ENCODE peak calls at places on chromosomes 4 and X, in five cellular contexts. One of them, this sample, is unnamed.

GRCh38 chr4:55549888-55550287 is 3.2 kb upstream of the CLOCK start:
- DNase-seq in heart left ventricle: no peak
- DNase-seq in glutamatergic neuron: no peak
- DNase-seq in tibial artery: no peak
- DNase-seq in GM10248: no peak
- DNase-seq in this sample: no peak

GRCh38 chr4:123299212-123299651 is 97.4 kb upstream of the SPRY1 start:
- DNase-seq in heart left ventricle: no peak
- DNase-seq in glutamatergic neuron: no peak
- DNase-seq in tibial artery: no peak
- DNase-seq in GM10248: no peak
- DNase-seq in this sample: no peak

GRCh38 chr4:187227907-187228699 is 504.4 kb upstream of the FAT1 start:
- DNase-seq in heart left ventricle: no peak
- DNase-seq in glutamatergic neuron: no peak
- DNase-seq in tibial artery: no peak
- DNase-seq in GM10248: no peak
- DNase-seq in this sample: no peak

GRCh38 chr4:6953751-6954380 is 44.2 kb downstream of the TBC1D14 start:
- DNase-seq in heart left ventricle: peak
- DNase-seq in glutamatergic neuron: peak
- DNase-seq in tibial artery: peak
- DNase-seq in GM10248: no peak
- DNase-seq in this sample: no peak

GRCh38 chr4:8410641-8411271 is 29.8 kb downstream of the ACOX3 start:
- DNase-seq in heart left ventricle: peak
- DNase-seq in glutamatergic neuron: peak
- DNase-seq in tibial artery: peak
- DNase-seq in GM10248: no peak
- DNase-seq in this sample: no peak

GRCh38 chr4:79445371-79445781 is 37.3 kb upstream of the GK2 start:
- DNase-seq in heart left ventricle: no peak
- DNase-seq in glutamatergic neuron: peak
- DNase-seq in tibial artery: no peak
- DNase-seq in GM10248: no peak
- DNase-seq in this sample: no peak

GRCh38 chr4:105978684-105979296 is 83.5 kb downstream of the NPNT start:
- DNase-seq in heart left ventricle: no peak
- DNase-seq in glutamatergic neuron: peak
- DNase-seq in tibial artery: peak
- DNase-seq in GM10248: no peak
- DNase-seq in this sample: no peak

GRCh38 chrX:97109730-97110129 is 226.0 kb downstream of the RPA4 start:
- DNase-seq in heart left ventricle: no peak
- DNase-seq in glutamatergic neuron: no peak
- DNase-seq in tibial artery: no peak
- DNase-seq in GM10248: no peak
- DNase-seq in this sample: no peak

GRCh38 chr4:5142726-5143125 is 91.4 kb downstream of the STK32B start:
- DNase-seq in heart left ventricle: no peak
- DNase-seq in glutamatergic neuron: no peak
- DNase-seq in tibial artery: peak
- DNase-seq in GM10248: no peak
- DNase-seq in this sample: no peak

GRCh38 chr4:37717575-37717974 is 31.4 kb upstream of the RELL1 start:
- DNase-seq in heart left ventricle: no peak
- DNase-seq in glutamatergic neuron: no peak
- DNase-seq in tibial artery: no peak
- DNase-seq in GM10248: no peak
- DNase-seq in this sample: no peak

GRCh38 chrX:141632124-141632523 is 42.6 kb downstream of the SPANXA2 start:
- DNase-seq in heart left ventricle: no peak
- DNase-seq in glutamatergic neuron: no peak
- DNase-seq in tibial artery: no peak
- DNase-seq in GM10248: no peak
- DNase-seq in this sample: no peak

GRCh38 chr4:4869731-4870483 is 10.4 kb downstream of the MSX1 start:
- DNase-seq in heart left ventricle: peak
- DNase-seq in glutamatergic neuron: no peak
- DNase-seq in tibial artery: no peak
- DNase-seq in GM10248: no peak
- DNase-seq in this sample: no peak

GRCh38 chr4:11739992-11740391 is 311.3 kb upstream of the HS3ST1 start:
- DNase-seq in heart left ventricle: no peak
- DNase-seq in glutamatergic neuron: no peak
- DNase-seq in tibial artery: no peak
- DNase-seq in GM10248: no peak
- DNase-seq in this sample: no peak

GRCh38 chr4:1015179-1015578 is 3.8 kb downstream of the FGFRL1 start:
- DNase-seq in heart left ventricle: no peak
- DNase-seq in glutamatergic neuron: no peak
- DNase-seq in tibial artery: no peak
- DNase-seq in GM10248: no peak
- DNase-seq in this sample: no peak

GRCh38 chr4:177667687-177668086 is 225.4 kb upstream of the AGA start:
- DNase-seq in heart left ventricle: no peak
- DNase-seq in glutamatergic neuron: no peak
- DNase-seq in tibial artery: no peak
- DNase-seq in GM10248: no peak
- DNase-seq in this sample: no peak

GRCh38 chr4:140611854-140612253 is 43.1 kb upstream of the UCP1 start:
- DNase-seq in heart left ventricle: no peak
- DNase-seq in glutamatergic neuron: no peak
- DNase-seq in tibial artery: no peak
- DNase-seq in GM10248: no peak
- DNase-seq in this sample: no peak

GRCh38 chr4:88791274-88791673 is 93.6 kb upstream of the NAP1L5 start:
- DNase-seq in heart left ventricle: no peak
- DNase-seq in glutamatergic neuron: no peak
- DNase-seq in tibial artery: no peak
- DNase-seq in GM10248: no peak
- DNase-seq in this sample: no peak
- TF ChIP-seq CTCF in heart left ventricle: no peak
- TF ChIP-seq CTCF in glutamatergic neuron: no peak
- TF ChIP-seq CTCF in tibial artery: no peak
- TF ChIP-seq CTCF in GM10248: peak
- TF ChIP-seq CTCF in this sample: no peak

DNA sequence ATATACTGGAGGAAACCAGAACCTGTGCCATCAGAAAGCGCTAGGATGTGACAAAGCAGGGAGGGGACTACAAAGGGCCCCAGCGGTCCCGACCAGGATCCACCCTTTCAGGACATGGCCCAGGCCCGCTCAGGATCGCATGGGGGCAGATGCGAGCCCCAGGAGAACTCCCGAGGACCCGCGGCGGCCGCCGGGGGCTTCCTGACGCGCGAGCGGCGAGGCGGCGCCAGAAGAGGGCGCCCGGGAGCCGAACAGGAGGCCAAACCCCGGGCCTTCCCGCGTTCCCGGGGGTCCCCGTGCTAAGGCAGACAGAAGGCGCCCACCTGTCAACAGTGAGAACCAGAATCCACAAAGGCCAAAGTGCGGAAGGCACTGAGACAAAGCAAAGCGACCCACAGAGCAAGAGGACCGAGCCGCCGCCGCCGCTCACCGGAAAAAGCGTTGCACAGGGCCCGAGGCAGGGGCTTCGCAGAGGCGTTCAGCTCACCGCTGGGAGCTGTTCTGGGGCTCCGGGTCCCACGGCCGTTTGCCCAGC is 7.3 kb upstream of the OPN1LW start:
- DNase-seq in heart left ventricle: peak
- DNase-seq in glutamatergic neuron: peak
- DNase-seq in tibial artery: peak
- DNase-seq in GM10248: peak
- DNase-seq in this sample: peak
- TF ChIP-seq CTCF in heart left ventricle: peak
- TF ChIP-seq CTCF in glutamatergic neuron: peak
- TF ChIP-seq CTCF in tibial artery: peak
- TF ChIP-seq CTCF in GM10248: peak
- TF ChIP-seq CTCF in this sample: peak

DNA sequence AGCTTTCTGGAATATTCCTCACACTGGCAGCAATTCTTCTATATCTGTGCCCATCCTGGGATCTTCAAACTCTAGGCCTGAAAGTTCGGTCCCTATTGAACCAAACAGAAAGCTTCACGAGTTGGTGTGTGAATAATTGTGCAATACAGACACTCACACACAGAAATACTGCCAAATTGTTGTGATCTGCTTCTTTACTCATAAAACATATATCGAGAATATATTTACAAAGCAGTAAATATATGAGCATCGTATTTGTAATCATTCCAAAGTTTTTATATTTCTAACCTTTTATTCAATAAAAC is 56.6 kb upstream of the BEX4 start:
- DNase-seq in heart left ventricle: no peak
- DNase-seq in glutamatergic neuron: no peak
- DNase-seq in tibial artery: no peak
- DNase-seq in GM10248: no peak
- DNase-seq in this sample: no peak
- TF ChIP-seq CTCF in heart left ventricle: no peak
- TF ChIP-seq CTCF in glutamatergic neuron: no peak
- TF ChIP-seq CTCF in tibial artery: no peak
- TF ChIP-seq CTCF in GM10248: peak
- TF ChIP-seq CTCF in this sample: no peak

GRCh38 chr4:17599826-17600225 is 14.6 kb upstream of the MED28 start:
- DNase-seq in heart left ventricle: no peak
- DNase-seq in glutamatergic neuron: no peak
- DNase-seq in tibial artery: no peak
- DNase-seq in GM10248: no peak
- DNase-seq in this sample: no peak

GRCh38 chr4:17595471-17596005 is 18.5 kb downstream of the LAP3 start:
- DNase-seq in heart left ventricle: no peak
- DNase-seq in glutamatergic neuron: no peak
- DNase-seq in tibial artery: peak
- DNase-seq in GM10248: peak
- DNase-seq in this sample: peak

DNA sequence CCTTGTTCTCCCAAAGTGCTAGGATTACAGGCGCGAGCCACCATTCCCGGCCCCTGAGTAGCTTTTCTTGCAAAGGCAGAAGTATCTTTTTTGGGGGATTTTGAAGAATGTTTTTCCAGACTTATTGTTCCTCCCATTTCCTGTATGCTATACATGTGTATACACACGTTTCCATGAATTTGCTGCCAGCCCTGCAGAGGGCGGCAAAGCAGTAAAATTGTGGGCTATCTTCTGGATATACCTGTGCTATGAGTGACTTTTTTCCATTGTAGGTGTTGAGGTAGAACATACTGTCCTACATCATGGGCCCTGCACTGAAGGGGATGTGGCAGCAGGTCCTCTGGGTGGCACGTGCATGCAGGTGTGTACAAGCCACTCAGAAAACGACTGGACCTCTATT is 16.9 kb upstream of the MED28 start:
- DNase-seq in heart left ventricle: no peak
- DNase-seq in glutamatergic neuron: peak
- DNase-seq in tibial artery: no peak
- DNase-seq in GM10248: no peak
- DNase-seq in this sample: no peak
- TF ChIP-seq CTCF in heart left ventricle: no peak
- TF ChIP-seq CTCF in glutamatergic neuron: no peak
- TF ChIP-seq CTCF in tibial artery: no peak
- TF ChIP-seq CTCF in GM10248: no peak
- TF ChIP-seq CTCF in this sample: no peak

GRCh38 chrX:13495232-13495631 is 74.2 kb upstream of the EGFL6 start:
- DNase-seq in heart left ventricle: no peak
- DNase-seq in glutamatergic neuron: no peak
- DNase-seq in tibial artery: no peak
- DNase-seq in GM10248: no peak
- DNase-seq in this sample: no peak

GRCh38 chrX:13499736-13500135 is 69.7 kb upstream of the EGFL6 start:
- DNase-seq in heart left ventricle: no peak
- DNase-seq in glutamatergic neuron: no peak
- DNase-seq in tibial artery: no peak
- DNase-seq in GM10248: no peak
- DNase-seq in this sample: no peak

GRCh38 chrX:13494562-13494961 is 74.8 kb upstream of the EGFL6 start:
- DNase-seq in heart left ventricle: no peak
- DNase-seq in glutamatergic neuron: no peak
- DNase-seq in tibial artery: no peak
- DNase-seq in GM10248: no peak
- DNase-seq in this sample: no peak

GRCh38 chrX:13502590-13502989 is 66.8 kb upstream of the EGFL6 start:
- DNase-seq in heart left ventricle: no peak
- DNase-seq in glutamatergic neuron: no peak
- DNase-seq in tibial artery: no peak
- DNase-seq in GM10248: no peak
- DNase-seq in this sample: no peak

GRCh38 chrX:13498220-13498619 is 71.2 kb upstream of the EGFL6 start:
- DNase-seq in heart left ventricle: no peak
- DNase-seq in glutamatergic neuron: no peak
- DNase-seq in tibial artery: no peak
- DNase-seq in GM10248: no peak
- DNase-seq in this sample: no peak
- TF ChIP-seq CTCF in heart left ventricle: no peak
- TF ChIP-seq CTCF in glutamatergic neuron: no peak
- TF ChIP-seq CTCF in tibial artery: no peak
- TF ChIP-seq CTCF in GM10248: no peak
- TF ChIP-seq CTCF in this sample: no peak

DNA sequence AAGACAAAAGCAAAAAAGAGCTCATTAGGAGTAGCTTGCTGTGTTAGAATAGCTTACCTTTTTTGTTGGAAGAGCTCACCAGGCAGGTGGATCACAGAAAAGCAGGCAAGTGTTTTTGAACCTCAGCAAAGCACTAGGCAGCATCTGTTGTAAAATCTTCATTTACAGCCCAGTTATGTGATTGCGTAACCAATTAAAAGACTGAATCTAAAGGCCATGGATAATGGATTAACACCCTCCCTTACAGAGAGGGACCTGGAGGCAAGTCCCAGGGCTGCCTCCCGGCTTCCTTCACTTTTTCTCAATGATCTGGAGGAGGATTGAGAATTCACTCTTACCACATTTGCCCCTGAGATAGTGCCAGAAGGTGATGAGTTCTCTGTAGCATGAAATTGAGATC is 51.1 kb downstream of the MAMLD1 start:
- DNase-seq in heart left ventricle: no peak
- DNase-seq in glutamatergic neuron: no peak
- DNase-seq in tibial artery: no peak
- DNase-seq in GM10248: no peak
- DNase-seq in this sample: no peak
- TF ChIP-seq CTCF in heart left ventricle: no peak
- TF ChIP-seq CTCF in glutamatergic neuron: no peak
- TF ChIP-seq CTCF in tibial artery: no peak
- TF ChIP-seq CTCF in GM10248: no peak
- TF ChIP-seq CTCF in this sample: no peak